ENCODE peak calls at places on chromosomes 5 and 9, in four cellular contexts. One of them, this sample, is unnamed.

GRCh38 chr5:168793844-168794837 is 215.0 kb upstream of the PANK3 start:
- DNase-seq in HepG2: peak
- DNase-seq in GM12892: no peak
- DNase-seq in SK-N-SH: no peak
- DNase-seq in this sample: no peak

GRCh38 chr9:37163299-37163698 is 42.9 kb downstream of the ZCCHC7 start:
- DNase-seq in SK-N-SH: no peak
- DNase-seq in GM12892: no peak
- DNase-seq in HepG2: no peak
- DNase-seq in this sample: no peak

GRCh38 chr9:135085830-135086546 is 1.5 kb upstream of the OLFM1 start:
- DNase-seq in GM12892: no peak
- DNase-seq in SK-N-SH: peak
- DNase-seq in HepG2: peak
- DNase-seq in this sample: peak

GRCh38 chr5:120155873-120156272 is 308.2 kb upstream of the PRR16 start:
- DNase-seq in GM12892: no peak
- DNase-seq in HepG2: peak
- DNase-seq in SK-N-SH: no peak
- DNase-seq in this sample: no peak

GRCh38 chr9:107325842-107326241 is 42.8 kb downstream of the RAD23B start:
- DNase-seq in SK-N-SH: no peak
- DNase-seq in GM12892: no peak
- DNase-seq in HepG2: no peak
- DNase-seq in this sample: no peak

GRCh38 chr9:98994226-98995058 is 50.7 kb downstream of the COL15A1 start:
- DNase-seq in SK-N-SH: no peak
- DNase-seq in HepG2: no peak
- DNase-seq in GM12892: no peak
- DNase-seq in this sample: no peak

GRCh38 chr5:149452007-149452664 is 73.0 kb upstream of the IL17B start:
- DNase-seq in HepG2: peak
- DNase-seq in GM12892: no peak
- DNase-seq in SK-N-SH: peak
- DNase-seq in this sample: peak

GRCh38 chr5:61301820-61302563 is 30.1 kb upstream of the ZSWIM6 start:
- DNase-seq in GM12892: no peak
- DNase-seq in HepG2: peak
- DNase-seq in SK-N-SH: no peak
- DNase-seq in this sample: peak

GRCh38 chr9:91162784-91163440 is 198.8 kb downstream of the AUH start:
- DNase-seq in HepG2: no peak
- DNase-seq in SK-N-SH: no peak
- DNase-seq in GM12892: peak
- DNase-seq in this sample: peak

GRCh38 chr5:68319316-68320093 is 103.9 kb downstream of the PIK3R1 start:
- DNase-seq in GM12892: no peak
- DNase-seq in SK-N-SH: no peak
- DNase-seq in HepG2: no peak
- DNase-seq in this sample: no peak

GRCh38 chr5:1010641-1011046 is 2.0 kb downstream of the NKD2 start:
- DNase-seq in HepG2: no peak
- DNase-seq in GM12892: no peak
- DNase-seq in SK-N-SH: no peak
- DNase-seq in this sample: no peak

GRCh38 chr5:144187699-144188294 is 17.1 kb downstream of the KCTD16 start:
- DNase-seq in HepG2: peak
- DNase-seq in SK-N-SH: peak
- DNase-seq in GM12892: peak
- DNase-seq in this sample: peak

GRCh38 chr9:108671156-108671555 is 184.6 kb downstream of the ACTL7B start:
- DNase-seq in GM12892: no peak
- DNase-seq in SK-N-SH: no peak
- DNase-seq in HepG2: peak
- DNase-seq in this sample: no peak

GRCh38 chr5:141319202-141319601 is 1.4 kb downstream of the TAF7 start:
- DNase-seq in HepG2: no peak
- DNase-seq in GM12892: no peak
- DNase-seq in SK-N-SH: no peak
- DNase-seq in this sample: no peak

GRCh38 chr5:145834917-145835838 is at the start of gene PRELID2:
- DNase-seq in HepG2: peak
- DNase-seq in GM12892: peak
- DNase-seq in SK-N-SH: peak
- DNase-seq in this sample: peak

GRCh38 chr9:113720495-113720894 is 155.6 kb upstream of the ZNF618 start:
- DNase-seq in HepG2: no peak
- DNase-seq in GM12892: no peak
- DNase-seq in SK-N-SH: no peak
- DNase-seq in this sample: no peak

GRCh38 chr9:22740781-22741180 is 294.2 kb downstream of the DMRTA1 start:
- DNase-seq in HepG2: no peak
- DNase-seq in SK-N-SH: no peak
- DNase-seq in GM12892: no peak
- DNase-seq in this sample: no peak

GRCh38 chr9:121861501-121862180 is 210.2 kb downstream of the DAB2IP start:
- DNase-seq in GM12892: no peak
- DNase-seq in SK-N-SH: peak
- DNase-seq in HepG2: peak
- DNase-seq in this sample: peak

GRCh38 chr5:35202319-35203111 is 27.8 kb downstream of the PRLR start:
- DNase-seq in HepG2: peak
- DNase-seq in GM12892: no peak
- DNase-seq in SK-N-SH: peak
- DNase-seq in this sample: peak

GRCh38 chr5:103808464-103809106 is 246.0 kb upstream of the NUDT12 start:
- DNase-seq in HepG2: peak
- DNase-seq in SK-N-SH: peak
- DNase-seq in GM12892: no peak
- DNase-seq in this sample: peak

GRCh38 chr9:85008215-85008614 is 338.7 kb downstream of the NTRK2 start:
- DNase-seq in SK-N-SH: no peak
- DNase-seq in GM12892: no peak
- DNase-seq in HepG2: no peak
- DNase-seq in this sample: no peak

GRCh38 chr9:132249123-132249522 is 87.3 kb downstream of the NTNG2 start:
- DNase-seq in SK-N-SH: no peak
- DNase-seq in HepG2: no peak
- DNase-seq in GM12892: no peak
- DNase-seq in this sample: no peak

DNA sequence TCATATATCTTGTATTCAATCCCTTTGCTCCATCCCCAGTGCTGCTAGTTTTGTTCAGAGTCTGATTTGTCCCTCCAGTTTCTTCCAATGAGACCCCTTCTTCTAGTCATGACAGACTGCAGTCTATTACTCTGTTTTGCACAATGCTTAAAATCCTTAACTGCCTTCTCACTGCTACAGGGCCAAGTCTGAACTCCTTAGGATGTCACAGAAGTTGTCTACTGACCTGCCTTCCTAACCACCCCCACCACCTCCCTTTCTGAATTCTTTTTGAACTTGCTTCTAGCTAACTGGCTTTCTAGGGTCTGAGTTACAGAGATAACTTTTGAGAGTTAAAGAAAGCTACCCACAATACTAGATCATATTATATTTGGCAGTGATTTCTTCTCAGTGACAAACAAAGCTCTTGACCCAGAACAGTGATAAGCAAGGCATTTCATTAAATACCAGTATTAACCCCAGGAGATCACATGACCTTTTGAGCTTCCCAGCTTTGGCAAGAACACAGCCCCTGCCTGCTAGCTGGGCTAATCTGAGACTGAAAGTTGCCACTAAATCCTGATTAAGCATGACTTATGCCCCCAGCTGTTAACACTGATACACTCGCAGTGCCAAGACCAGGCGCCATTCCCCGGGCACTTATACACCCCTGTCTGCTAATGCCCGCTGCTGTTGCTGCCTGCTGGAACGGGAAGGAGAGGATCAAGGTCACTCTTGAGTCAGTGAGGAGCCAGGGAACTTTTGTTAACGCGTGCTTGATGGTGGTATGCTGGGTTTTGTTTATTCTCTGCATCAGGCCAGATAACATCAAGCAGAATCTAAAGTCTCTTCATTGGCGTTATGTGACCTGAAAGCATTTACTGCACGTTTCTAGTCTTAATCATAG is 36.4 kb upstream of the ADAMTSL1 start:
- DNase-seq in HepG2: peak
- DNase-seq in GM12892: no peak
- DNase-seq in SK-N-SH: peak
- DNase-seq in this sample: no peak
- TF ChIP-seq POLR2AphosphoS5 in HepG2: no peak
- TF ChIP-seq POLR2AphosphoS5 in GM12892: no peak
- TF ChIP-seq POLR2AphosphoS5 in SK-N-SH: no peak
- TF ChIP-seq POLR2AphosphoS5 in this sample: no peak

GRCh38 chr5:181039471-181039870 is 595 bp upstream of the BTNL9 start:
- DNase-seq in GM12892: no peak
- DNase-seq in SK-N-SH: no peak
- DNase-seq in HepG2: no peak
- DNase-seq in this sample: no peak

GRCh38 chr5:181039961-181040915 is at the start of gene BTNL9:
- DNase-seq in SK-N-SH: no peak
- DNase-seq in GM12892: no peak
- DNase-seq in HepG2: no peak
- DNase-seq in this sample: no peak

GRCh38 chr5:181037365-181037861 is 2.7 kb upstream of the BTNL9 start:
- DNase-seq in SK-N-SH: no peak
- DNase-seq in GM12892: no peak
- DNase-seq in HepG2: no peak
- DNase-seq in this sample: no peak

GRCh38 chr5:181036816-181037364 is 3.2 kb upstream of the BTNL9 start:
- DNase-seq in GM12892: no peak
- DNase-seq in SK-N-SH: no peak
- DNase-seq in HepG2: no peak
- DNase-seq in this sample: no peak

GRCh38 chr5:181035991-181036815 is 3.9 kb upstream of the BTNL9 start:
- DNase-seq in HepG2: no peak
- DNase-seq in SK-N-SH: no peak
- DNase-seq in GM12892: no peak
- DNase-seq in this sample: no peak
- TF ChIP-seq POLR2AphosphoS5 in HepG2: no peak
- TF ChIP-seq POLR2AphosphoS5 in SK-N-SH: no peak
- TF ChIP-seq POLR2AphosphoS5 in GM12892: no peak
- TF ChIP-seq POLR2AphosphoS5 in this sample: no peak

GRCh38 chr9:123422593-123422992 is 66.6 kb downstream of the CRB2 start:
- DNase-seq in SK-N-SH: no peak
- DNase-seq in GM12892: no peak
- DNase-seq in HepG2: no peak
- DNase-seq in this sample: no peak
- TF ChIP-seq POLR2AphosphoS5 in SK-N-SH: no peak
- TF ChIP-seq POLR2AphosphoS5 in GM12892: no peak
- TF ChIP-seq POLR2AphosphoS5 in HepG2: no peak
- TF ChIP-seq POLR2AphosphoS5 in this sample: no peak

GRCh38 chr5:178145965-178146820 is 7.5 kb downstream of the NHP2 start:
- DNase-seq in GM12892: peak
- DNase-seq in HepG2: peak
- DNase-seq in SK-N-SH: peak
- DNase-seq in this sample: peak
- TF ChIP-seq POLR2AphosphoS5 in GM12892: no peak
- TF ChIP-seq POLR2AphosphoS5 in HepG2: no peak
- TF ChIP-seq POLR2AphosphoS5 in SK-N-SH: no peak
- TF ChIP-seq POLR2AphosphoS5 in this sample: no peak

GRCh38 chr9:94654165-94654894 is 15.0 kb upstream of the FBP1 start:
- DNase-seq in SK-N-SH: no peak
- DNase-seq in GM12892: no peak
- DNase-seq in HepG2: no peak
- DNase-seq in this sample: no peak

GRCh38 chr9:94650924-94651323 is 11.6 kb upstream of the FBP1 start:
- DNase-seq in HepG2: no peak
- DNase-seq in SK-N-SH: no peak
- DNase-seq in GM12892: no peak
- DNase-seq in this sample: no peak

GRCh38 chr9:94656976-94657375 is 17.7 kb upstream of the FBP1 start:
- DNase-seq in GM12892: no peak
- DNase-seq in HepG2: no peak
- DNase-seq in SK-N-SH: no peak
- DNase-seq in this sample: no peak

GRCh38 chr9:94655739-94656138 is 16.4 kb upstream of the FBP1 start:
- DNase-seq in SK-N-SH: no peak
- DNase-seq in HepG2: no peak
- DNase-seq in GM12892: no peak
- DNase-seq in this sample: no peak

GRCh38 chr9:94656190-94656589 is 16.9 kb upstream of the FBP1 start:
- DNase-seq in SK-N-SH: no peak
- DNase-seq in HepG2: no peak
- DNase-seq in GM12892: peak
- DNase-seq in this sample: peak
- TF ChIP-seq POLR2AphosphoS5 in SK-N-SH: no peak
- TF ChIP-seq POLR2AphosphoS5 in HepG2: no peak
- TF ChIP-seq POLR2AphosphoS5 in GM12892: peak
- TF ChIP-seq POLR2AphosphoS5 in this sample: no peak

GRCh38 chr5:135016926-135017325 is 17.1 kb downstream of the PITX1 start:
- DNase-seq in SK-N-SH: no peak
- DNase-seq in HepG2: no peak
- DNase-seq in GM12892: no peak
- DNase-seq in this sample: no peak
- TF ChIP-seq POLR2AphosphoS5 in SK-N-SH: no peak
- TF ChIP-seq POLR2AphosphoS5 in HepG2: no peak
- TF ChIP-seq POLR2AphosphoS5 in GM12892: no peak
- TF ChIP-seq POLR2AphosphoS5 in this sample: no peak

GRCh38 chr5:139925163-139925562 is 117.9 kb downstream of the NRG2 start:
- DNase-seq in SK-N-SH: no peak
- DNase-seq in HepG2: no peak
- DNase-seq in GM12892: no peak
- DNase-seq in this sample: no peak

GRCh38 chr5:139915834-139916233 is 120.2 kb downstream of the PSD2 start:
- DNase-seq in GM12892: no peak
- DNase-seq in HepG2: no peak
- DNase-seq in SK-N-SH: no peak
- DNase-seq in this sample: no peak

GRCh38 chr5:139914218-139914807 is 118.7 kb downstream of the PSD2 start:
- DNase-seq in HepG2: no peak
- DNase-seq in GM12892: no peak
- DNase-seq in SK-N-SH: no peak
- DNase-seq in this sample: no peak

GRCh38 chr5:139915274-139915673 is 119.7 kb downstream of the PSD2 start:
- DNase-seq in SK-N-SH: no peak
- DNase-seq in HepG2: no peak
- DNase-seq in GM12892: no peak
- DNase-seq in this sample: no peak

DNA sequence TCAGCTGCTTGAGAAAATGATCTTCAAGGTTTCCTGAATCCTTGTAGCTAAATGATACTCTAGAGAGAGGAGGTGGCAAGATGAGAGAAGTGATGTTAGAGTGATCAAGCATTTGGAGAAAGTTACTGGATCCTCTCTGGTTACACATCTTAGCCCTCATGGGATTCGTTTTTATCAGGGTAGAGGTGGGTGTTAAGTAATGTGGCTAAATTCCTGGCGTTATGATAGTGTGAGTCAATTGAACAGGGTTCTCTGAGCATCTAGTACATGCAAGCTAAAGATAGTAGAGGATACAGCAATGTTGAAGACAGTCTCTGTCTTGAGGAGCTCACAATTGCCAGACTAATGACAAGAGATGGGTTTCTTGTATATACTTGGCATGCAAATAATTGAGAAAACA is 123.7 kb downstream of the PSD2 start:
- DNase-seq in HepG2: no peak
- DNase-seq in GM12892: no peak
- DNase-seq in SK-N-SH: no peak
- DNase-seq in this sample: no peak
- TF ChIP-seq POLR2AphosphoS5 in HepG2: no peak
- TF ChIP-seq POLR2AphosphoS5 in GM12892: no peak
- TF ChIP-seq POLR2AphosphoS5 in SK-N-SH: no peak
- TF ChIP-seq POLR2AphosphoS5 in this sample: no peak